ENCODE peak calls at places on chromosomes 12 and 14, in eight cellular contexts. One of them, this sample, is unnamed.

GRCh38 chr12:119179335-119180021 is 747 bp downstream of the HSPB8 start:
- DNase-seq in HCT116: peak; percentile 57
- DNase-seq in HepG2: peak; percentile 67
- DNase-seq in adrenal gland: peak; percentile 53
- DNase-seq in fibroblast of lung: peak; percentile 49
- DNase-seq in CD8-positive, alpha-beta T cell: no peak
- DNase-seq in heart right ventricle: no peak
- DNase-seq in ovary: peak; percentile 34
- DNase-seq in this sample: peak; percentile 68

GRCh38 chr14:99600232-99600888 is 3.6 kb downstream of the CCDC85C start:
- DNase-seq in heart right ventricle: no peak
- DNase-seq in ovary: no peak
- DNase-seq in fibroblast of lung: no peak
- DNase-seq in HepG2: no peak
- DNase-seq in HCT116: no peak
- DNase-seq in adrenal gland: no peak
- DNase-seq in CD8-positive, alpha-beta T cell: no peak
- DNase-seq in this sample: no peak

GRCh38 chr14:50447491-50447890 is 50.8 kb upstream of the CDKL1 start:
- DNase-seq in ovary: no peak
- DNase-seq in HepG2: no peak
- DNase-seq in heart right ventricle: no peak
- DNase-seq in adrenal gland: no peak
- DNase-seq in fibroblast of lung: no peak
- DNase-seq in HCT116: peak; percentile 21
- DNase-seq in CD8-positive, alpha-beta T cell: no peak
- DNase-seq in this sample: no peak

GRCh38 chr12:90836689-90837088 is 118.3 kb downstream of the CCER1 start:
- DNase-seq in adrenal gland: no peak
- DNase-seq in heart right ventricle: no peak
- DNase-seq in HepG2: no peak
- DNase-seq in CD8-positive, alpha-beta T cell: no peak
- DNase-seq in HCT116: no peak
- DNase-seq in fibroblast of lung: peak; percentile 11
- DNase-seq in ovary: no peak
- DNase-seq in this sample: peak; percentile 30

GRCh38 chr14:33914676-33915516 is 36.0 kb downstream of the EGLN3 start:
- DNase-seq in ovary: no peak
- DNase-seq in adrenal gland: no peak
- DNase-seq in heart right ventricle: no peak
- DNase-seq in CD8-positive, alpha-beta T cell: no peak
- DNase-seq in HCT116: peak; percentile 79
- DNase-seq in fibroblast of lung: peak; percentile 5
- DNase-seq in HepG2: no peak
- DNase-seq in this sample: no peak

GRCh38 chr14:88791629-88792571 is 853 bp downstream of the EML5 start:
- DNase-seq in CD8-positive, alpha-beta T cell: no peak
- DNase-seq in fibroblast of lung: no peak
- DNase-seq in heart right ventricle: peak; percentile 11
- DNase-seq in HepG2: no peak
- DNase-seq in ovary: peak; percentile 55
- DNase-seq in adrenal gland: peak; percentile 42
- DNase-seq in HCT116: no peak
- DNase-seq in this sample: peak; percentile 50

GRCh38 chr12:24561882-24562760 is 386.8 kb downstream of the BCAT1 start:
- DNase-seq in ovary: peak; percentile 85
- DNase-seq in fibroblast of lung: peak; percentile 83
- DNase-seq in adrenal gland: peak; percentile 43
- DNase-seq in CD8-positive, alpha-beta T cell: no peak
- DNase-seq in HCT116: no peak
- DNase-seq in HepG2: no peak
- DNase-seq in heart right ventricle: peak; percentile 69
- DNase-seq in this sample: peak; percentile 72

GRCh38 chr12:30599631-30600030 is 96.0 kb downstream of the IPO8 start:
- DNase-seq in adrenal gland: no peak
- DNase-seq in ovary: no peak
- DNase-seq in heart right ventricle: no peak
- DNase-seq in HepG2: peak; percentile 97
- DNase-seq in fibroblast of lung: peak; percentile 58
- DNase-seq in HCT116: no peak
- DNase-seq in CD8-positive, alpha-beta T cell: no peak
- DNase-seq in this sample: no peak

GRCh38 chr14:97149775-97150174 is 352.6 kb downstream of the VRK1 start:
- DNase-seq in adrenal gland: no peak
- DNase-seq in heart right ventricle: no peak
- DNase-seq in HCT116: no peak
- DNase-seq in fibroblast of lung: no peak
- DNase-seq in ovary: no peak
- DNase-seq in HepG2: no peak
- DNase-seq in CD8-positive, alpha-beta T cell: no peak
- DNase-seq in this sample: no peak

GRCh38 chr12:3288690-3289089 is 202.3 kb upstream of the PRMT8 start:
- DNase-seq in ovary: no peak
- DNase-seq in heart right ventricle: no peak
- DNase-seq in HCT116: no peak
- DNase-seq in fibroblast of lung: no peak
- DNase-seq in HepG2: no peak
- DNase-seq in adrenal gland: no peak
- DNase-seq in CD8-positive, alpha-beta T cell: no peak
- DNase-seq in this sample: no peak

GRCh38 chr12:11763760-11764520 is 114.5 kb downstream of the ETV6 start:
- DNase-seq in HepG2: peak; percentile 70
- DNase-seq in CD8-positive, alpha-beta T cell: no peak
- DNase-seq in heart right ventricle: no peak
- DNase-seq in fibroblast of lung: peak; percentile 33
- DNase-seq in ovary: no peak
- DNase-seq in HCT116: no peak
- DNase-seq in adrenal gland: no peak
- DNase-seq in this sample: no peak

GRCh38 chr14:85217412-85217811 is 312.5 kb upstream of the FLRT2 start:
- DNase-seq in fibroblast of lung: peak; percentile 46
- DNase-seq in adrenal gland: no peak
- DNase-seq in ovary: no peak
- DNase-seq in heart right ventricle: no peak
- DNase-seq in HCT116: no peak
- DNase-seq in CD8-positive, alpha-beta T cell: no peak
- DNase-seq in HepG2: no peak
- DNase-seq in this sample: no peak

GRCh38 chr12:11656550-11656949 is 7.1 kb downstream of the ETV6 start:
- DNase-seq in CD8-positive, alpha-beta T cell: no peak
- DNase-seq in fibroblast of lung: no peak
- DNase-seq in ovary: no peak
- DNase-seq in adrenal gland: no peak
- DNase-seq in heart right ventricle: no peak
- DNase-seq in HCT116: no peak
- DNase-seq in HepG2: no peak
- DNase-seq in this sample: no peak

GRCh38 chr12:7966558-7966957 is 30.6 kb upstream of the SLC2A3 start:
- DNase-seq in ovary: no peak
- DNase-seq in adrenal gland: no peak
- DNase-seq in HCT116: no peak
- DNase-seq in heart right ventricle: no peak
- DNase-seq in CD8-positive, alpha-beta T cell: no peak
- DNase-seq in fibroblast of lung: no peak
- DNase-seq in HepG2: no peak
- DNase-seq in this sample: no peak

GRCh38 chr12:50211392-50212070 is 44.4 kb upstream of the CERS5 start:
- DNase-seq in HepG2: no peak
- DNase-seq in HCT116: no peak
- DNase-seq in CD8-positive, alpha-beta T cell: no peak
- DNase-seq in adrenal gland: no peak
- DNase-seq in ovary: no peak
- DNase-seq in fibroblast of lung: no peak
- DNase-seq in heart right ventricle: no peak
- DNase-seq in this sample: no peak
- H3K4me1 ChIP-seq in HepG2: no peaks in the 10 kb centered on the region
- H3K4me1 ChIP-seq in HCT116: peaks cover 14% of the 10 kb centered on the region
- H3K4me1 ChIP-seq in CD8-positive, alpha-beta T cell: peaks cover 34% of the 10 kb centered on the region
- H3K4me1 ChIP-seq in adrenal gland: peaks cover 22% of the 10 kb centered on the region
- H3K4me1 ChIP-seq in ovary: peaks cover 3% of the 10 kb centered on the region
- H3K4me1 ChIP-seq in fibroblast of lung: peaks cover 2% of the 10 kb centered on the region
- H3K4me1 ChIP-seq in heart right ventricle: peaks cover 14% of the 10 kb centered on the region
- H3K4me1 ChIP-seq in this sample: no peaks in the 10 kb centered on the region

DNA sequence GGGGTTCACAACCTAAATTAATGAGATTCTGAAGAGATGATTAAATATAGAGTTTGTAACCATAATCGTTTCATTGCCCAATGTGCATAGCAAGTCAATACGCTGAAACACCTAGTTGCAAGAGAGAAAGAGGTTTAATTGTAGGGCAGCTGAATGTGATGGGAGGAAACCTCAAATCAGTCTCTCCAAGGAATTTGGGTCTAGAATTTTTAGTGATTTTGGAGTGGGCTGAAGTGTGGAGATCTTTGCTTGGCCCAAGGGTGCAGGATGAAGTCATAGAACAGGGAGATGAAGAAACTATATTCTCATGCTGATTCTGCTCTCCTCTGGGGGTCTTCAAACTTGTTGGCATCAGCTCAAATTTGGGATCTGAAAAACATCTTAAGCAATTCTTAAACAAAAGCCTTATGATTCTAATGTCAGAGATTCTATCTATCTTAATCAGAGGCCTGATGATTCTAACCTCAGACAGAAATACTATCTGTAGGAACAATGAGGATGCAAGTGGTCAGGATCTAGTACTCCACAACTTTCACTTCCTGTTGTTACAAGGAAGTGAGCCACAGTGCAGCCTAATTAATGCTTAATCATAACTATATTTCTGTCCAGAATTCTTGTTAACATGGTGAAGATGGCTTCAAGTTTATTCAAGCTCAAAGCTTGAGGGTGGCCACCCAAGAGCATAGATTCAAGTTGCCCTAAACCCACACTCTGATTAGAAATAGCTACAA is 80.2 kb upstream of the FUT8 start:
- DNase-seq in ovary: no peak
- DNase-seq in CD8-positive, alpha-beta T cell: no peak
- DNase-seq in adrenal gland: no peak
- DNase-seq in fibroblast of lung: no peak
- DNase-seq in heart right ventricle: no peak
- DNase-seq in HCT116: no peak
- DNase-seq in HepG2: no peak
- DNase-seq in this sample: no peak
- H3K27me3 ChIP-seq in ovary: no peaks in the 10 kb centered on the region
- H3K27me3 ChIP-seq in CD8-positive, alpha-beta T cell: no peaks in the 10 kb centered on the region
- H3K27me3 ChIP-seq in adrenal gland: no peaks in the 10 kb centered on the region
- H3K27me3 ChIP-seq in fibroblast of lung: no peaks in the 10 kb centered on the region
- H3K27me3 ChIP-seq in heart right ventricle: no peaks in the 10 kb centered on the region
- H3K27me3 ChIP-seq in HCT116: no peaks in the 10 kb centered on the region
- H3K27me3 ChIP-seq in HepG2: peaks cover 11% of the 10 kb centered on the region
- H3K27me3 ChIP-seq in this sample: no peaks in the 10 kb centered on the region

DNA sequence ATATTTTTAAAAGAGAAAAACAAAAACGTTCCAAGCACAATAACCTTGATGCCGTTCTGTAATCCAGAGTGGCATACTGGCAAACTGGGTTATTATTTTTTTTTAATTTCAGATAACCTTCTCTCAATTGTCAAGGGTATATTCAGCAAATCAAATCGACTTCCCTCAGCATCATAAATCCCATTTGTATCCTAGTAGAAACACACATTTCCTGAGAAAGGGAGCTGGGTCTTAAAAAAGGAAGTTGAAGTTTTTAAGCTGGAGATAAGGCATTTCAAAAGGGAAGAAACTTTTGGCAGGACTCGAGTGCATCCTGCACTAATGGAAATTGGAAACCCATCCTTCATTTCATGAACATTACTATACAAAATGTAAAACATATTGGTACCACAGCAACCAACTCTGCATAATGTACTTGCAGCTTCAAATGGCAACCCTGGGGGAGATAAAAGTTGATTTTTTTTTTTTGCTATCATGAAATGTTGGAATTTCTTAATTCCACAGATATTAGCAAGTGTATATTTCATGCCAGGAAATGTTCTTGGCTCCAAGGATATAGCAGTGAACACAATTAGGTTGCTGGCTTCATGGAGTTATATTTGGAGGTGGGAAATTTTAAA is 23.7 kb upstream of the TMCC3 start:
- DNase-seq in HCT116: no peak
- DNase-seq in heart right ventricle: no peak
- DNase-seq in HepG2: no peak
- DNase-seq in CD8-positive, alpha-beta T cell: no peak
- DNase-seq in ovary: no peak
- DNase-seq in fibroblast of lung: no peak
- DNase-seq in adrenal gland: no peak
- DNase-seq in this sample: no peak
- H3K4me1 ChIP-seq in HCT116: no peaks in the 10 kb centered on the region
- H3K4me1 ChIP-seq in heart right ventricle: peaks cover 26% of the 10 kb centered on the region
- H3K4me1 ChIP-seq in HepG2: no peaks in the 10 kb centered on the region
- H3K4me1 ChIP-seq in CD8-positive, alpha-beta T cell: peaks cover 20% of the 10 kb centered on the region
- H3K4me1 ChIP-seq in ovary: peaks cover 8% of the 10 kb centered on the region
- H3K4me1 ChIP-seq in fibroblast of lung: no peaks in the 10 kb centered on the region
- H3K4me1 ChIP-seq in adrenal gland: peaks cover 39% of the 10 kb centered on the region
- H3K4me1 ChIP-seq in this sample: peaks cover 16% of the 10 kb centered on the region

DNA sequence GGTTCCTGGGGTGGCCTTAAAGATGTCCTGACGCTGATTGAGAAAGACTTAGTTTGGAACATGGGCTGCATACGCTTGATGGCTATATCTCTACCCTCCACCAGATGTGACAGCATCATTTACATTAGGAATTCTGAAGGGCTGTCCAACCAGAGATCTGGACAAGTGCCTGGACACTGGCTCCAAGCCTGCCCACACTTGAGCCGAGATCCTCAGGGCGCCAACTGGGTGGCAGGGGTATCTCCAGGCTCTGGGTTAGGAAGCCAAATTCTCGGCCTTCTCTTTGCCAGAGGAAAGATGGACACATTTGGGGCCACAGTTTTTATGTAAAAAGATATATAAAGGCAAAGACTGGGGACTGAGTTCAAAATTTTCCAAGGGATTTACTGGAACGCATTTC is 246.3 kb downstream of the NTF3 start:
- DNase-seq in HCT116: no peak
- DNase-seq in heart right ventricle: no peak
- DNase-seq in adrenal gland: no peak
- DNase-seq in ovary: no peak
- DNase-seq in HepG2: no peak
- DNase-seq in CD8-positive, alpha-beta T cell: no peak
- DNase-seq in fibroblast of lung: no peak
- DNase-seq in this sample: no peak
- H3K27me3 ChIP-seq in HCT116: peaks cover 73% of the 10 kb centered on the region
- H3K27me3 ChIP-seq in heart right ventricle: no peaks in the 10 kb centered on the region
- H3K27me3 ChIP-seq in adrenal gland: no peaks in the 10 kb centered on the region
- H3K27me3 ChIP-seq in ovary: no peaks in the 10 kb centered on the region
- H3K27me3 ChIP-seq in HepG2: peaks cover 15% of the 10 kb centered on the region
- H3K27me3 ChIP-seq in CD8-positive, alpha-beta T cell: peaks cover 5% of the 10 kb centered on the region
- H3K27me3 ChIP-seq in fibroblast of lung: no peaks in the 10 kb centered on the region
- H3K27me3 ChIP-seq in this sample: no peaks in the 10 kb centered on the region

GRCh38 chr14:68372363-68372762 is 420.5 kb downstream of the ZFP36L1 start:
- DNase-seq in heart right ventricle: no peak
- DNase-seq in adrenal gland: no peak
- DNase-seq in HepG2: no peak
- DNase-seq in fibroblast of lung: no peak
- DNase-seq in CD8-positive, alpha-beta T cell: no peak
- DNase-seq in HCT116: no peak
- DNase-seq in ovary: no peak
- DNase-seq in this sample: no peak
- H3K4me1 ChIP-seq in heart right ventricle: peaks cover 32% of the 10 kb centered on the region
- H3K4me1 ChIP-seq in adrenal gland: peaks cover 35% of the 10 kb centered on the region
- H3K4me1 ChIP-seq in HepG2: peaks cover 37% of the 10 kb centered on the region
- H3K4me1 ChIP-seq in fibroblast of lung: no peaks in the 10 kb centered on the region
- H3K4me1 ChIP-seq in CD8-positive, alpha-beta T cell: peaks cover 56% of the 10 kb centered on the region
- H3K4me1 ChIP-seq in HCT116: peaks cover 22% of the 10 kb centered on the region
- H3K4me1 ChIP-seq in ovary: peaks cover 2% of the 10 kb centered on the region
- H3K4me1 ChIP-seq in this sample: peaks cover 8% of the 10 kb centered on the region

GRCh38 chr12:1532367-1532752 is 62.0 kb downstream of the FBXL14 start:
- DNase-seq in HepG2: no peak
- DNase-seq in HCT116: no peak
- DNase-seq in fibroblast of lung: no peak
- DNase-seq in heart right ventricle: no peak
- DNase-seq in adrenal gland: no peak
- DNase-seq in CD8-positive, alpha-beta T cell: no peak
- DNase-seq in ovary: no peak
- DNase-seq in this sample: no peak
- H3K27me3 ChIP-seq in HepG2: peaks cover 85% of the 10 kb centered on the region
- H3K27me3 ChIP-seq in HCT116: peaks cover 30% of the 10 kb centered on the region
- H3K27me3 ChIP-seq in fibroblast of lung: no peaks in the 10 kb centered on the region
- H3K27me3 ChIP-seq in heart right ventricle: peaks cover 9% of the 10 kb centered on the region
- H3K27me3 ChIP-seq in adrenal gland: peaks cover 21% of the 10 kb centered on the region
- H3K27me3 ChIP-seq in CD8-positive, alpha-beta T cell: peaks cover 33% of the 10 kb centered on the region
- H3K27me3 ChIP-seq in ovary: no peaks in the 10 kb centered on the region
- H3K27me3 ChIP-seq in this sample: no peaks in the 10 kb centered on the region